ENCODE peak calls at places on chromosomes 6 and 20, in ten cellular contexts. N is heart right ventricle; K is NCI-H2081; C is HS-5; E is GM10248; V is PC-3; J is A172; W is substantia nigra; T is NCI-H345; G is stimulated activated CD4-positive, alpha-beta T cell treated with anti-CD3 and anti-CD28 coated beads, Interleukin-1b, Interleukin-23, amount 100 ng/mL, for 24 hours. H is an unnamed sample.

GRCh38 chr6:137497722-137498463 is 3.7 kb upstream of the OLIG3 start:
- DNase-seq in G (no peak), W (no peak), E (no peak), K (no peak), N (no peak), V (no peak), T (peak), J (no peak), C (no peak), H (no peak)

GRCh38 chr6:146503096-146503495 is 40.5 kb upstream of the RAB32 start:
- DNase-seq in W (no peak), K (no peak), C (no peak), V (no peak), J (no peak), E (no peak), N (no peak), T (no peak), G (no peak), H (no peak)

GRCh38 chr6:168255283-168255881 is 64.2 kb downstream of the DACT2 start:
- DNase-seq in E (no peak), K (no peak), T (no peak), G (no peak), N (no peak), V (no peak), W (no peak), C (no peak), J (no peak), H (no peak)

GRCh38 chr6:107730106-107730505 is 94.0 kb downstream of the SCML4 start:
- DNase-seq in W (no peak), T (no peak), V (no peak), K (no peak), G (no peak), J (no peak), C (no peak), E (no peak), N (no peak), H (no peak)

GRCh38 chr6:140012146-140012545 is 637.7 kb upstream of the CITED2 start:
- DNase-seq in C (no peak), J (no peak), K (no peak), E (no peak), G (no peak), N (no peak), V (no peak), T (no peak), W (no peak), H (no peak)

GRCh38 chr6:28673800-28674671 is 148.4 kb downstream of the GPX5 start:
- DNase-seq in J (peak), V (peak), W (no peak), G (peak), N (no peak), K (peak), C (peak), T (no peak), E (peak), H (no peak)

GRCh38 chr20:58699246-58700107 is 6.9 kb downstream of the NPEPL1 start:
- DNase-seq in J (no peak), E (no peak), K (no peak), T (no peak), N (no peak), W (no peak), G (no peak), C (no peak), V (no peak), H (no peak)

GRCh38 chr20:11267762-11268335 is 594.0 kb upstream of the JAG1 start:
- DNase-seq in W (no peak), N (no peak), V (no peak), J (no peak), G (no peak), K (no peak), E (no peak), C (no peak), T (no peak), H (no peak)

GRCh38 chr6:102655823-102656222 is 1262.3 kb downstream of the GRIK2 start:
- DNase-seq in G (no peak), K (no peak), J (no peak), V (peak), W (no peak), E (no peak), C (no peak), N (no peak), T (no peak), H (no peak)

GRCh38 chr6:117920493-117920845 is 13.4 kb downstream of the SLC35F1 start:
- DNase-seq in C (no peak), T (no peak), G (no peak), V (no peak), K (no peak), W (no peak), J (no peak), N (no peak), E (no peak), H (no peak)

GRCh38 chr6:9745476-9745875 is 669.4 kb downstream of the TFAP2A start:
- DNase-seq in J (peak), G (no peak), K (no peak), T (no peak), V (no peak), N (no peak), C (no peak), E (no peak), W (no peak), H (no peak)

GRCh38 chr6:2556761-2557160 is 194.0 kb downstream of the MYLK4 start:
- DNase-seq in G (no peak), W (no peak), V (no peak), C (no peak), K (no peak), J (no peak), N (no peak), E (no peak), T (no peak), H (no peak)

GRCh38 chr6:27422651-27423332 is 34.2 kb downstream of the ZNF391 start:
- DNase-seq in J (no peak), G (no peak), T (no peak), V (no peak), E (no peak), K (no peak), W (no peak), N (no peak), C (no peak), H (no peak)

GRCh38 chr6:34791164-34791841 is 580 bp upstream of the BLTP3A start:
- DNase-seq in T (peak), K (peak), W (no peak), V (peak), G (peak), E (peak), J (peak), N (peak), C (no peak), H (no peak)

GRCh38 chr20:46573234-46573633 is 22.8 kb upstream of the OCSTAMP start:
- DNase-seq in W (no peak), C (no peak), J (no peak), V (no peak), N (no peak), G (no peak), K (no peak), E (no peak), T (no peak), H (no peak)

GRCh38 chr6:168414696-168415095 is 26.3 kb upstream of the SMOC2 start:
- DNase-seq in J (no peak), N (no peak), W (no peak), T (peak), K (peak), E (no peak), G (no peak), C (no peak), V (no peak), H (no peak)

GRCh38 chr6:159943101-159943632 is 25.7 kb upstream of the IGF2R start:
- DNase-seq in V (no peak), G (no peak), T (no peak), J (peak), C (no peak), N (no peak), W (no peak), E (no peak), K (no peak), H (no peak)

GRCh38 chr6:31125162-31125561 is 4.9 kb upstream of the CDSN start:
- DNase-seq in V (peak), K (peak), G (no peak), J (peak), T (no peak), C (no peak), N (peak), E (no peak), W (no peak), H (no peak)